ENCODE peak calls at places on chromosomes 3 and 15, in six cellular contexts. One of them, this sample, is unnamed.

GRCh38 chr15:43361313-43361903 is 9.4 kb downstream of the ZSCAN29 start:
- DNase-seq in brain microvascular endothelial cell: no peak
- DNase-seq in stimulated activated CD4-positive, alpha-beta T cell treated with anti-CD3 and anti-CD28 coated beads, Interleukin-4, amount 100 ng/mL, for 48 hours: no peak
- DNase-seq in endothelial cell: no peak
- DNase-seq in LoVo: no peak
- DNase-seq in AG04450: no peak
- DNase-seq in this sample: no peak

GRCh38 chr3:11601446-11602241 is 42.1 kb downstream of the VGLL4 start:
- DNase-seq in stimulated activated CD4-positive, alpha-beta T cell treated with anti-CD3 and anti-CD28 coated beads, Interleukin-4, amount 100 ng/mL, for 48 hours: no peak
- DNase-seq in AG04450: no peak
- DNase-seq in endothelial cell: no peak
- DNase-seq in brain microvascular endothelial cell: peak
- DNase-seq in LoVo: no peak
- DNase-seq in this sample: no peak

GRCh38 chr3:167913218-167913902 is 177.8 kb downstream of the SERPINI1 start:
- DNase-seq in LoVo: no peak
- DNase-seq in brain microvascular endothelial cell: peak
- DNase-seq in endothelial cell: peak
- DNase-seq in stimulated activated CD4-positive, alpha-beta T cell treated with anti-CD3 and anti-CD28 coated beads, Interleukin-4, amount 100 ng/mL, for 48 hours: no peak
- DNase-seq in AG04450: no peak
- DNase-seq in this sample: peak

GRCh38 chr15:100224206-100225185 is 117.3 kb downstream of the ADAMTS17 start:
- DNase-seq in endothelial cell: no peak
- DNase-seq in AG04450: no peak
- DNase-seq in LoVo: no peak
- DNase-seq in brain microvascular endothelial cell: no peak
- DNase-seq in stimulated activated CD4-positive, alpha-beta T cell treated with anti-CD3 and anti-CD28 coated beads, Interleukin-4, amount 100 ng/mL, for 48 hours: no peak
- DNase-seq in this sample: no peak

GRCh38 chr3:134376385-134376765 is 2.1 kb upstream of the AMOTL2 start:
- DNase-seq in LoVo: no peak
- DNase-seq in AG04450: no peak
- DNase-seq in brain microvascular endothelial cell: no peak
- DNase-seq in stimulated activated CD4-positive, alpha-beta T cell treated with anti-CD3 and anti-CD28 coated beads, Interleukin-4, amount 100 ng/mL, for 48 hours: no peak
- DNase-seq in endothelial cell: no peak
- DNase-seq in this sample: no peak

GRCh38 chr15:64029111-64029510 is 17.2 kb downstream of the DAPK2 start:
- DNase-seq in stimulated activated CD4-positive, alpha-beta T cell treated with anti-CD3 and anti-CD28 coated beads, Interleukin-4, amount 100 ng/mL, for 48 hours: no peak
- DNase-seq in AG04450: no peak
- DNase-seq in brain microvascular endothelial cell: no peak
- DNase-seq in endothelial cell: no peak
- DNase-seq in LoVo: no peak
- DNase-seq in this sample: no peak

GRCh38 chr3:158847466-158847849 is 45.6 kb downstream of the MFSD1 start:
- DNase-seq in LoVo: no peak
- DNase-seq in endothelial cell: no peak
- DNase-seq in stimulated activated CD4-positive, alpha-beta T cell treated with anti-CD3 and anti-CD28 coated beads, Interleukin-4, amount 100 ng/mL, for 48 hours: no peak
- DNase-seq in AG04450: no peak
- DNase-seq in brain microvascular endothelial cell: no peak
- DNase-seq in this sample: no peak

GRCh38 chr3:171833775-171834460 is 9.2 kb upstream of the TMEM212 start:
- DNase-seq in AG04450: no peak
- DNase-seq in endothelial cell: no peak
- DNase-seq in LoVo: no peak
- DNase-seq in brain microvascular endothelial cell: peak
- DNase-seq in stimulated activated CD4-positive, alpha-beta T cell treated with anti-CD3 and anti-CD28 coated beads, Interleukin-4, amount 100 ng/mL, for 48 hours: no peak
- DNase-seq in this sample: peak

GRCh38 chr15:84570164-84570692 is 30.6 kb upstream of the ZSCAN2 start:
- DNase-seq in AG04450: no peak
- DNase-seq in LoVo: peak
- DNase-seq in brain microvascular endothelial cell: no peak
- DNase-seq in endothelial cell: peak
- DNase-seq in stimulated activated CD4-positive, alpha-beta T cell treated with anti-CD3 and anti-CD28 coated beads, Interleukin-4, amount 100 ng/mL, for 48 hours: peak
- DNase-seq in this sample: peak

GRCh38 chr3:38008191-38008701 is 17.7 kb downstream of the VILL start:
- DNase-seq in stimulated activated CD4-positive, alpha-beta T cell treated with anti-CD3 and anti-CD28 coated beads, Interleukin-4, amount 100 ng/mL, for 48 hours: no peak
- DNase-seq in brain microvascular endothelial cell: no peak
- DNase-seq in endothelial cell: no peak
- DNase-seq in AG04450: no peak
- DNase-seq in LoVo: no peak
- DNase-seq in this sample: no peak

GRCh38 chr3:65252266-65252665 is 564.5 kb upstream of the ADAMTS9 start:
- DNase-seq in endothelial cell: no peak
- DNase-seq in brain microvascular endothelial cell: no peak
- DNase-seq in LoVo: no peak
- DNase-seq in stimulated activated CD4-positive, alpha-beta T cell treated with anti-CD3 and anti-CD28 coated beads, Interleukin-4, amount 100 ng/mL, for 48 hours: no peak
- DNase-seq in AG04450: no peak
- DNase-seq in this sample: no peak

GRCh38 chr15:51634591-51635198 is 12.1 kb upstream of the DMXL2 start:
- DNase-seq in LoVo: no peak
- DNase-seq in AG04450: no peak
- DNase-seq in endothelial cell: no peak
- DNase-seq in stimulated activated CD4-positive, alpha-beta T cell treated with anti-CD3 and anti-CD28 coated beads, Interleukin-4, amount 100 ng/mL, for 48 hours: no peak
- DNase-seq in brain microvascular endothelial cell: no peak
- DNase-seq in this sample: no peak

GRCh38 chr3:128845119-128845518 is 34.3 kb upstream of the ACAD9 start:
- DNase-seq in endothelial cell: peak
- DNase-seq in LoVo: no peak
- DNase-seq in brain microvascular endothelial cell: no peak
- DNase-seq in AG04450: no peak
- DNase-seq in stimulated activated CD4-positive, alpha-beta T cell treated with anti-CD3 and anti-CD28 coated beads, Interleukin-4, amount 100 ng/mL, for 48 hours: no peak
- DNase-seq in this sample: no peak

GRCh38 chr15:48722764-48723661 is 77.5 kb upstream of the FBN1 start:
- DNase-seq in AG04450: peak
- DNase-seq in LoVo: peak
- DNase-seq in stimulated activated CD4-positive, alpha-beta T cell treated with anti-CD3 and anti-CD28 coated beads, Interleukin-4, amount 100 ng/mL, for 48 hours: no peak
- DNase-seq in brain microvascular endothelial cell: peak
- DNase-seq in endothelial cell: no peak
- DNase-seq in this sample: no peak

GRCh38 chr3:174229916-174230315 is 629.2 kb upstream of the NAALADL2 start:
- DNase-seq in endothelial cell: no peak
- DNase-seq in LoVo: no peak
- DNase-seq in AG04450: no peak
- DNase-seq in stimulated activated CD4-positive, alpha-beta T cell treated with anti-CD3 and anti-CD28 coated beads, Interleukin-4, amount 100 ng/mL, for 48 hours: no peak
- DNase-seq in brain microvascular endothelial cell: peak
- DNase-seq in this sample: no peak

GRCh38 chr3:182989566-182989965 is 9.2 kb upstream of the DCUN1D1 start:
- DNase-seq in LoVo: no peak
- DNase-seq in AG04450: no peak
- DNase-seq in stimulated activated CD4-positive, alpha-beta T cell treated with anti-CD3 and anti-CD28 coated beads, Interleukin-4, amount 100 ng/mL, for 48 hours: no peak
- DNase-seq in endothelial cell: no peak
- DNase-seq in brain microvascular endothelial cell: no peak
- DNase-seq in this sample: no peak

GRCh38 chr3:59251899-59252298 is 202.1 kb upstream of the CFAP20DC start:
- DNase-seq in LoVo: no peak
- DNase-seq in stimulated activated CD4-positive, alpha-beta T cell treated with anti-CD3 and anti-CD28 coated beads, Interleukin-4, amount 100 ng/mL, for 48 hours: no peak
- DNase-seq in endothelial cell: no peak
- DNase-seq in brain microvascular endothelial cell: no peak
- DNase-seq in AG04450: no peak
- DNase-seq in this sample: no peak

GRCh38 chr3:45915518-45916231 is 27.6 kb upstream of the CXCR6 start:
- DNase-seq in AG04450: peak
- DNase-seq in LoVo: peak
- DNase-seq in endothelial cell: no peak
- DNase-seq in brain microvascular endothelial cell: peak
- DNase-seq in stimulated activated CD4-positive, alpha-beta T cell treated with anti-CD3 and anti-CD28 coated beads, Interleukin-4, amount 100 ng/mL, for 48 hours: peak
- DNase-seq in this sample: peak

GRCh38 chr3:110419571-110419970 is 652.0 kb upstream of the NECTIN3 start:
- DNase-seq in LoVo: no peak
- DNase-seq in stimulated activated CD4-positive, alpha-beta T cell treated with anti-CD3 and anti-CD28 coated beads, Interleukin-4, amount 100 ng/mL, for 48 hours: no peak
- DNase-seq in brain microvascular endothelial cell: no peak
- DNase-seq in endothelial cell: no peak
- DNase-seq in AG04450: no peak
- DNase-seq in this sample: no peak

GRCh38 chr15:78072080-78072892 is 5.2 kb downstream of the TBC1D2B start:
- DNase-seq in endothelial cell: no peak
- DNase-seq in stimulated activated CD4-positive, alpha-beta T cell treated with anti-CD3 and anti-CD28 coated beads, Interleukin-4, amount 100 ng/mL, for 48 hours: no peak
- DNase-seq in LoVo: no peak
- DNase-seq in AG04450: no peak
- DNase-seq in brain microvascular endothelial cell: peak
- DNase-seq in this sample: peak

GRCh38 chr3:123028233-123028828 is 768 bp upstream of the SEMA5B start:
- DNase-seq in LoVo: peak
- DNase-seq in stimulated activated CD4-positive, alpha-beta T cell treated with anti-CD3 and anti-CD28 coated beads, Interleukin-4, amount 100 ng/mL, for 48 hours: no peak
- DNase-seq in AG04450: peak
- DNase-seq in brain microvascular endothelial cell: peak
- DNase-seq in endothelial cell: no peak
- DNase-seq in this sample: peak

GRCh38 chr15:85592148-85592547 is 202.6 kb downstream of the KLHL25 start:
- DNase-seq in brain microvascular endothelial cell: peak
- DNase-seq in stimulated activated CD4-positive, alpha-beta T cell treated with anti-CD3 and anti-CD28 coated beads, Interleukin-4, amount 100 ng/mL, for 48 hours: no peak
- DNase-seq in endothelial cell: no peak
- DNase-seq in AG04450: no peak
- DNase-seq in LoVo: no peak
- DNase-seq in this sample: peak

GRCh38 chr3:189927975-189928895 is 192.5 kb downstream of the P3H2 start:
- DNase-seq in brain microvascular endothelial cell: no peak
- DNase-seq in endothelial cell: no peak
- DNase-seq in AG04450: no peak
- DNase-seq in LoVo: no peak
- DNase-seq in stimulated activated CD4-positive, alpha-beta T cell treated with anti-CD3 and anti-CD28 coated beads, Interleukin-4, amount 100 ng/mL, for 48 hours: no peak
- DNase-seq in this sample: no peak

GRCh38 chr3:59773970-59774369 is 724.1 kb upstream of the CFAP20DC start:
- DNase-seq in AG04450: no peak
- DNase-seq in LoVo: no peak
- DNase-seq in brain microvascular endothelial cell: no peak
- DNase-seq in stimulated activated CD4-positive, alpha-beta T cell treated with anti-CD3 and anti-CD28 coated beads, Interleukin-4, amount 100 ng/mL, for 48 hours: no peak
- DNase-seq in endothelial cell: no peak
- DNase-seq in this sample: no peak

GRCh38 chr3:35708394-35708793 is 69.1 kb downstream of the ARPP21 start:
- DNase-seq in stimulated activated CD4-positive, alpha-beta T cell treated with anti-CD3 and anti-CD28 coated beads, Interleukin-4, amount 100 ng/mL, for 48 hours: no peak
- DNase-seq in LoVo: no peak
- DNase-seq in AG04450: no peak
- DNase-seq in endothelial cell: no peak
- DNase-seq in brain microvascular endothelial cell: no peak
- DNase-seq in this sample: no peak

GRCh38 chr3:125644036-125645025 is 49.0 kb upstream of the OSBPL11 start:
- DNase-seq in brain microvascular endothelial cell: no peak
- DNase-seq in AG04450: no peak
- DNase-seq in LoVo: no peak
- DNase-seq in stimulated activated CD4-positive, alpha-beta T cell treated with anti-CD3 and anti-CD28 coated beads, Interleukin-4, amount 100 ng/mL, for 48 hours: no peak
- DNase-seq in endothelial cell: no peak
- DNase-seq in this sample: no peak

GRCh38 chr15:40984963-40985362 is 31.7 kb downstream of the CHAC1 start:
- DNase-seq in endothelial cell: no peak
- DNase-seq in stimulated activated CD4-positive, alpha-beta T cell treated with anti-CD3 and anti-CD28 coated beads, Interleukin-4, amount 100 ng/mL, for 48 hours: no peak
- DNase-seq in brain microvascular endothelial cell: peak
- DNase-seq in LoVo: no peak
- DNase-seq in AG04450: peak
- DNase-seq in this sample: no peak

GRCh38 chr15:90818251-90819210 is 49.9 kb upstream of the FURIN start:
- DNase-seq in brain microvascular endothelial cell: no peak
- DNase-seq in endothelial cell: no peak
- DNase-seq in AG04450: no peak
- DNase-seq in stimulated activated CD4-positive, alpha-beta T cell treated with anti-CD3 and anti-CD28 coated beads, Interleukin-4, amount 100 ng/mL, for 48 hours: no peak
- DNase-seq in LoVo: no peak
- DNase-seq in this sample: peak

GRCh38 chr15:38844683-38845195 is 280.1 kb upstream of the RASGRP1 start:
- DNase-seq in brain microvascular endothelial cell: no peak
- DNase-seq in stimulated activated CD4-positive, alpha-beta T cell treated with anti-CD3 and anti-CD28 coated beads, Interleukin-4, amount 100 ng/mL, for 48 hours: no peak
- DNase-seq in endothelial cell: no peak
- DNase-seq in AG04450: no peak
- DNase-seq in LoVo: no peak
- DNase-seq in this sample: no peak

GRCh38 chr3:111210003-111210699 is 138.5 kb downstream of the NECTIN3 start:
- DNase-seq in endothelial cell: no peak
- DNase-seq in stimulated activated CD4-positive, alpha-beta T cell treated with anti-CD3 and anti-CD28 coated beads, Interleukin-4, amount 100 ng/mL, for 48 hours: no peak
- DNase-seq in brain microvascular endothelial cell: peak
- DNase-seq in LoVo: no peak
- DNase-seq in AG04450: no peak
- DNase-seq in this sample: peak

GRCh38 chr3:24590344-24590880 is 95.8 kb upstream of the THRB start:
- DNase-seq in endothelial cell: no peak
- DNase-seq in stimulated activated CD4-positive, alpha-beta T cell treated with anti-CD3 and anti-CD28 coated beads, Interleukin-4, amount 100 ng/mL, for 48 hours: no peak
- DNase-seq in brain microvascular endothelial cell: no peak
- DNase-seq in AG04450: no peak
- DNase-seq in LoVo: no peak
- DNase-seq in this sample: no peak

GRCh38 chr3:124843068-124843467 is 44.1 kb downstream of the ITGB5 start:
- DNase-seq in AG04450: no peak
- DNase-seq in stimulated activated CD4-positive, alpha-beta T cell treated with anti-CD3 and anti-CD28 coated beads, Interleukin-4, amount 100 ng/mL, for 48 hours: no peak
- DNase-seq in endothelial cell: no peak
- DNase-seq in brain microvascular endothelial cell: no peak
- DNase-seq in LoVo: no peak
- DNase-seq in this sample: no peak

GRCh38 chr3:146772211-146772743 is 167.1 kb upstream of the PLSCR5 start:
- DNase-seq in brain microvascular endothelial cell: no peak
- DNase-seq in LoVo: no peak
- DNase-seq in endothelial cell: no peak
- DNase-seq in AG04450: no peak
- DNase-seq in stimulated activated CD4-positive, alpha-beta T cell treated with anti-CD3 and anti-CD28 coated beads, Interleukin-4, amount 100 ng/mL, for 48 hours: no peak
- DNase-seq in this sample: no peak

GRCh38 chr15:93882779-93883178 is 348.6 kb upstream of the MCTP2 start:
- DNase-seq in brain microvascular endothelial cell: no peak
- DNase-seq in endothelial cell: no peak
- DNase-seq in AG04450: no peak
- DNase-seq in LoVo: no peak
- DNase-seq in stimulated activated CD4-positive, alpha-beta T cell treated with anti-CD3 and anti-CD28 coated beads, Interleukin-4, amount 100 ng/mL, for 48 hours: no peak
- DNase-seq in this sample: no peak

This sample was measured in A673.